ENCODE peak calls at places on chromosome 11, in nine cellular contexts. T, V, Q, A, W, Z, B, J and O are unnamed samples.
A peak's percentile ranks its signal among the peaks of the same experiment; 100 is the strongest.

GRCh38 chr11:31823372-31824371 is 12.6 kb upstream of the PAX6 start:
- DNase-seq in T (no peak), V (no peak), Q (no peak), A (no peak), W (no peak), Z (no peak), B (no peak), J (no peak), O (no peak)

GRCh38 chr11:126284829-126285228 is 1.9 kb downstream of the TIRAP start:
- DNase-seq in T (no peak), V (no peak), Q (peak; percentile 83), A (no peak), W (no peak), Z (no peak), B (peak; percentile 39), J (peak; percentile 82), O (peak; percentile 48)

GRCh38 chr11:117610045-117610444 is 187.0 kb downstream of the DSCAML1 start:
- DNase-seq in T (no peak), V (no peak), Q (no peak), A (no peak), W (no peak), Z (no peak), B (no peak), J (no peak), O (no peak)

GRCh38 chr11:10323793-10324170 is 18.9 kb downstream of the ADM start:
- DNase-seq in T (no peak), V (no peak), Q (no peak), A (no peak), W (no peak), Z (no peak), B (no peak), J (no peak), O (no peak)

GRCh38 chr11:117130879-117131278 is 13.2 kb upstream of the PAFAH1B2 start:
- DNase-seq in T (no peak), V (no peak), Q (no peak), A (no peak), W (no peak), Z (no peak), B (no peak), J (no peak), O (no peak)

GRCh38 chr11:122731500-122731913 is 76.0 kb downstream of the UBASH3B start:
- DNase-seq in T (no peak), V (no peak), Q (no peak), A (no peak), W (no peak), Z (no peak), B (no peak), J (no peak), O (no peak)

GRCh38 chr11:14793546-14793945 is 98.5 kb downstream of the CYP2R1 start:
- DNase-seq in T (no peak), V (no peak), Q (no peak), A (no peak), W (no peak), Z (no peak), B (no peak), J (no peak), O (no peak)

GRCh38 chr11:44007746-44008501 is 39.9 kb upstream of the ACCSL start:
- DNase-seq in T (no peak), V (no peak), Q (no peak), A (no peak), W (no peak), Z (no peak), B (no peak), J (peak; percentile 12), O (no peak)

GRCh38 chr11:14672635-14673034 is 29.0 kb downstream of the PDE3B start:
- DNase-seq in T (no peak), V (no peak), Q (no peak), A (no peak), W (no peak), Z (no peak), B (no peak), J (no peak), O (no peak)

GRCh38 chr11:1931326-1931725 is 11.8 kb downstream of the TNNT3 start:
- DNase-seq in T (peak; percentile 76), V (peak; percentile 66), Q (no peak), A (no peak), W (peak; percentile 49), Z (no peak), B (no peak), J (no peak), O (peak; percentile 17)

GRCh38 chr11:115848080-115848479 is 343.9 kb upstream of the CADM1 start:
- DNase-seq in T (no peak), V (no peak), Q (no peak), A (no peak), W (no peak), Z (no peak), B (no peak), J (no peak), O (no peak)

GRCh38 chr11:74086242-74086884 is 77.5 kb upstream of the UCP3 start:
- DNase-seq in T (no peak), V (no peak), Q (no peak), A (no peak), W (no peak), Z (no peak), B (no peak), J (no peak), O (no peak)

GRCh38 chr11:130849215-130849568 is 67.1 kb downstream of the SNX19 start:
- DNase-seq in T (no peak), V (no peak), Q (no peak), A (no peak), W (no peak), Z (no peak), B (no peak), J (no peak), O (no peak)

GRCh38 chr11:76700177-76701100 is 29.9 kb upstream of the LRRC32 start:
- DNase-seq in T (peak; percentile 77), V (peak; percentile 56), Q (no peak), A (peak; percentile 31), W (peak; percentile 49), Z (no peak), B (no peak), J (no peak), O (no peak)

GRCh38 chr11:19664896-19665548 is 47.6 kb upstream of the NAV2 start:
- DNase-seq in T (no peak), V (no peak), Q (no peak), A (no peak), W (no peak), Z (no peak), B (no peak), J (no peak), O (no peak)

GRCh38 chr11:134206185-134206584 is 17.6 kb downstream of the NCAPD3 start:
- DNase-seq in T (no peak), V (no peak), Q (no peak), A (no peak), W (no peak), Z (no peak), B (no peak), J (no peak), O (no peak)
- H3K4me3 ChIP-seq in T (no peak overlapping the region), V (no peak overlapping the region), Q (no peak overlapping the region), A (no peak overlapping the region), W (no peak overlapping the region), Z (no peak overlapping the region), B (no peak overlapping the region), J (no peak overlapping the region), O (no peak overlapping the region)

GRCh38 chr11:119643212-119643877 is 85.7 kb downstream of the NECTIN1 start:
- DNase-seq in T (no peak), V (peak; percentile 46), Q (no peak), A (no peak), W (no peak), Z (no peak), B (no peak), J (no peak), O (no peak)

GRCh38 chr11:119639642-119640205 is 89.3 kb downstream of the NECTIN1 start:
- DNase-seq in T (no peak), V (peak; percentile 28), Q (no peak), A (no peak), W (no peak), Z (no peak), B (no peak), J (no peak), O (no peak)

GRCh38 chr11:119644502-119644901 is 84.5 kb downstream of the NECTIN1 start:
- DNase-seq in T (no peak), V (no peak), Q (no peak), A (no peak), W (no peak), Z (no peak), B (no peak), J (no peak), O (no peak)

GRCh38 chr11:119643878-119644225 is 85.1 kb downstream of the NECTIN1 start:
- DNase-seq in T (no peak), V (no peak), Q (no peak), A (no peak), W (no peak), Z (no peak), B (no peak), J (no peak), O (no peak)

GRCh38 chr11:119641991-119642745 is 86.8 kb downstream of the NECTIN1 start:
- DNase-seq in T (no peak), V (peak; percentile 33), Q (no peak), A (no peak), W (no peak), Z (no peak), B (no peak), J (no peak), O (no peak)
- TF ChIP-seq CTCF in T (peak; percentile 29), V (peak; percentile 40), Q (peak; percentile 60), A (peak; percentile 38), W (no peak), Z (peak; percentile 52), B (peak; percentile 75), J (no peak), O (peak; percentile 19)

GRCh38 chr11:34655335-34656008 is 34.6 kb downstream of the EHF start:
- DNase-seq in T (no peak), V (no peak), Q (no peak), A (no peak), W (no peak), Z (no peak), B (no peak), J (no peak), O (no peak)
- H3K27ac ChIP-seq in T (peak overlapping the region; percentile 85), V (no peak overlapping the region), Q (no peak overlapping the region), A (peak overlapping the region; percentile 70), W (no peak overlapping the region), Z (no peak overlapping the region), B (peak overlapping the region; percentile 72), J (no peak overlapping the region), O (no peak overlapping the region)

DNA sequence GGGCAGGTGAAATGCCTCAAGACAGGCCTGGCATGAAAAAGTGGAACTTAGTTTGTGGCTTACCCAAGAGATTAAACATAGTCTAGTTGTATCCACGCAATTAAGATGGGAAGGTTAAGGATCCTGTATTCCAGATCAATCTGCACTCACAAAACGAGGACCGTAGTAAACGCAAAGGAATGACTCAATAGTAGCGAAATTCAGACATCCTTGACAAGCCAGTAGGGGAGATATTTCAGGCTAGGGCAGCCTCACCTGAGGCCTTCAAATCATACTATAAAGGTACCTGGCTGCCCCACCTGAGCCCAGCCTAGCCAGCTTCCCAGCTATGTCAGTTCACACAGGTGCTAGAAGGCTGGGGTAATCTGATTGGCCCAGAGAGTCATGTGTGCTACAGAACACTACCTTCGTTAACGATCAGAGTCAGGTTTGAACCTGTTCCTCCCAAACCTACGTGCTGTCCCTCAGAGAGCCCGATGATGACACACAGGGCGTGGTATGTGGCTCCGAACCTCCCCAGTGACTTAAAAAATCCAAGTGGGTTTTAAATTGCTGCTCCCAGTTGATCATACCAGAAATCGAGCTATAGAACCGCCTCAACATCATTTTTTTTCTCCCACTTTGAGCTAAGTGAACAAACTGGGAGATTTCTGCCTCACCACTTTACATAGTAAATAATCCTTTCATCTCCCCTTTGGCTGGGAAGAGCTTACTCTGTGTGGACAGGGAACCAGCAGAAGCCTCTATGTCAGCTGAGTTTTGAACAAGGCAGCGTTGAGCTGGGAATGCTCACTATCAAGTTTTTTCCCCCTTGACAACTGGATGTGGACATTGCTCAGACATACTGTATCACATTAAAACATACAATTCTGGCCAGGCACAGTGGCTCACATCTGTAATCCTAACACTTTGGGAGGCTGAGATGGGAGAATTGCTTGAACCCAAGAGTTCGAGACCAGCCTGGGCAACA is 46.3 kb downstream of the AHNAK start:
- DNase-seq in T (no peak), V (no peak), Q (peak; percentile 59), A (no peak), W (no peak), Z (no peak), B (no peak), J (no peak), O (no peak)
- H3K4me3 ChIP-seq in T (no peak overlapping the region), V (no peak overlapping the region), Q (no peak overlapping the region), A (no peak overlapping the region), W (no peak overlapping the region), Z (no peak overlapping the region), B (no peak overlapping the region), J (no peak overlapping the region), O (no peak overlapping the region)